ENCODE peak calls at places on chromosomes 2 and 18, in ten cellular contexts. M is psoas muscle, L is MM.1S, Y is colonic mucosa, N is cardiac fibroblast, W is epithelial cell of esophagus, H is AG04449, O is tibial artery, Q is IMR-90, U is HCT116. I is an unnamed sample.

GRCh38 chr2:163774862-163775261 is 39.1 kb upstream of the FIGN start:
- DNase-seq in M (no peak), L (no peak), Y (no peak), N (peak; percentile 93), W (peak; percentile 97), H (peak; percentile 72), O (no peak), Q (peak; percentile 81), U (peak; percentile 19), I (no peak)

GRCh38 chr2:74037379-74037860 is 52.7 kb downstream of the TET3 start:
- DNase-seq in M (no peak), L (peak; percentile 24), Y (no peak), N (peak; percentile 70), W (no peak), H (no peak), O (no peak), Q (peak; percentile 48), U (no peak), I (no peak)

GRCh38 chr2:60407398-60407797 is 146.1 kb downstream of the BCL11A start:
- DNase-seq in M (no peak), L (no peak), Y (no peak), N (no peak), W (no peak), H (no peak), O (no peak), Q (no peak), U (no peak), I (no peak)

GRCh38 chr2:71601136-71602114 is 148.1 kb downstream of the DYSF start:
- DNase-seq in M (peak; percentile 36), L (no peak), Y (no peak), N (no peak), W (no peak), H (no peak), O (peak; percentile 46), Q (no peak), U (no peak), I (no peak)

GRCh38 chr18:43574974-43575373 is 297.7 kb upstream of the SYT4 start:
- DNase-seq in M (no peak), L (no peak), Y (no peak), N (no peak), W (no peak), H (no peak), O (no peak), Q (no peak), U (no peak), I (no peak)

GRCh38 chr2:68403199-68403644 is 38.1 kb downstream of the PLEK start:
- DNase-seq in M (no peak), L (no peak), Y (no peak), N (no peak), W (peak; percentile 15), H (no peak), O (no peak), Q (no peak), U (no peak), I (no peak)

GRCh38 chr2:23480991-23481797 is 96.2 kb downstream of the KLHL29 start:
- DNase-seq in M (no peak), L (no peak), Y (no peak), N (peak; percentile 90), W (peak; percentile 93), H (peak; percentile 63), O (no peak), Q (peak; percentile 90), U (peak; percentile 42), I (peak; percentile 34)

GRCh38 chr2:229054311-229054710 is 216.8 kb downstream of the PID1 start:
- DNase-seq in M (no peak), L (no peak), Y (no peak), N (no peak), W (no peak), H (no peak), O (no peak), Q (no peak), U (no peak), I (no peak)

DNA sequence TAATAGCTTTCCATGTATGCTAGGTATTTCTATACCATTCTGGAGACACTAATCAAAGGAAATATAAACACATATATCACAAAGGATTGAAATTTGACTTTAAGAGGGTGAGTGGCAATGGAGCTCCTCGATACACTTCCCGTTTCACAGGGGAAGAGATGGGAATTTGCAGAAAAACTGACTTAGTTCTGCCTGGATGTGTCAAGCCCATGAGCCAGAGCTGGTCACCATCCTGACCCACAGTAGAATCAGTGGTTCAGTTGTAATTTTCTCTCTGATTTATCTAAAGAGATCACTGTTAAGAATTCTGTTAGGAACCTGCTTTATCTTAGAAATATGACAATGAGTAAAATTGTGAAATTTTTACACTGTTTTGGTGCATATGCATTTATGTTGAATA is 34.2 kb downstream of the PLCL1 start:
- DNase-seq in M (no peak), L (no peak), Y (no peak), N (peak; percentile 22), W (no peak), H (no peak), O (no peak), Q (no peak), U (no peak), I (no peak)
- H3K4me3 ChIP-seq in M (peak overlapping the region; percentile 43), L (peak overlapping the region; percentile 58), Y (no peak overlapping the region), N (peak overlapping the region; percentile 29), W (no peak overlapping the region), H (no peak overlapping the region), O (peak overlapping the region; percentile 17), Q (no peak overlapping the region), U (no peak overlapping the region), I (no peak overlapping the region)

DNA sequence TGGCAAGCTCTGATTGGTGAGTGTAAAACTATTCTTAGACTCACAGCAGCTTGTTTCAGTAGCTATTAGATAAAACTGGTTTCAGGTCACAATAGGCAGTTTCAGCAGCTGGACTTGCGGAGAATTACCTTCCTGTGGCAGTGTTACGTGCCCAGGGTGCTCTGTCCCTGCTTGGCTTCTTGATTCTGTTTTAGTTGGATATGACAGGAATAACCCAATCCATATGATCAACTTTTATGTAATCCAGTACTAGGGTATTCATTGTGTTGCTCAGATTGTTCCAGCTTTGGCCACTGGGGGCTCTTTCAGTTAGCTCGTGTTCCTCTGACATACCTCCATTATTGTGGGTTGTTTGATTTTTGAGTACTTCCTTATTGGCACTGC is 43.1 kb downstream of the INPP4A start:
- DNase-seq in M (no peak), L (peak; percentile 96), Y (peak; percentile 66), N (peak; percentile 40), W (peak; percentile 31), H (no peak), O (no peak), Q (peak; percentile 17), U (peak; percentile 39), I (no peak)
- TF ChIP-seq CTCF in M (peak; percentile 19), L (peak; percentile 63), Y (peak; percentile 56), N (peak; percentile 57), W (peak; percentile 56), H (peak; percentile 23), O (peak; percentile 27), Q (peak; percentile 45), U (peak; percentile 69), I (no peak)

GRCh38 chr2:178908810-178909209 is 101.6 kb upstream of the TTN start:
- DNase-seq in M (peak; percentile 67), L (no peak), Y (no peak), N (no peak), W (no peak), H (no peak), O (no peak), Q (no peak), U (no peak), I (no peak)

GRCh38 chr2:178905266-178905665 is 98.0 kb upstream of the TTN start:
- DNase-seq in M (no peak), L (no peak), Y (no peak), N (no peak), W (no peak), H (no peak), O (no peak), Q (no peak), U (no peak), I (no peak)

GRCh38 chr2:178910005-178910404 is 102.8 kb upstream of the TTN start:
- DNase-seq in M (no peak), L (no peak), Y (no peak), N (no peak), W (peak; percentile 66), H (no peak), O (no peak), Q (no peak), U (no peak), I (no peak)

GRCh38 chr2:178912416-178913056 is 105.3 kb upstream of the TTN start:
- DNase-seq in M (no peak), L (peak; percentile 44), Y (no peak), N (peak; percentile 57), W (peak; percentile 58), H (no peak), O (no peak), Q (peak; percentile 4), U (no peak), I (no peak)

DNA sequence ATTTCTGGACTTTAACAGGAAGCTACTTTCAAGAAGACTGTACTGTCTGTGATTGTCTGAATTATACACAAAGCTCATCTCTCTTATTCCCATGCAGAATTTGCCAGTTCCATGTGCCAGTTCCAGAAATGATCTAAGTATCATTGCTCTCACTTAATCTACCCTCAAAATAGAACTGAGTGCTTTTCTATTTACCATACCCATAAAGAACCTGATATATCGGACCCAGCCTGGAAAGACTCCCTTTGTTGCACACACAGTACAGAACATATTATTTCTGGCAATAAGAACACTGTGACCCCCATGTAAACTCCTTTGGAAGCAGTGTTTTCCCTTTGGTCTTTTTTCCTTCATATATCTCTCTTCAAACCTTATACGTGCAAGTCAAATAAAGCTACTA is 102.3 kb upstream of the TTN start:
- DNase-seq in M (no peak), L (no peak), Y (no peak), N (no peak), W (no peak), H (no peak), O (no peak), Q (no peak), U (no peak), I (no peak)
- H3K4me3 ChIP-seq in M (peak overlapping the region; percentile 46), L (no peak overlapping the region), Y (no peak overlapping the region), N (no peak overlapping the region), W (no peak overlapping the region), H (no peak overlapping the region), O (no peak overlapping the region), Q (no peak overlapping the region), U (no peak overlapping the region), I (no peak overlapping the region)

GRCh38 chr2:190342601-190343000 is 788 bp upstream of the INPP1 start:
- DNase-seq in M (no peak), L (no peak), Y (no peak), N (no peak), W (no peak), H (no peak), O (no peak), Q (no peak), U (no peak), I (no peak)

GRCh38 chr2:190343500-190344274 is at the start of gene INPP1:
- DNase-seq in M (peak; percentile 82), L (peak; percentile 26), Y (peak; percentile 78), N (peak; percentile 66), W (peak; percentile 52), H (no peak), O (peak; percentile 78), Q (peak; percentile 65), U (no peak), I (peak; percentile 74)

GRCh38 chr2:190340369-190340768 is 3.0 kb upstream of the INPP1 start:
- DNase-seq in M (no peak), L (no peak), Y (no peak), N (peak; percentile 52), W (peak; percentile 54), H (no peak), O (no peak), Q (no peak), U (peak; percentile 67), I (no peak)

GRCh38 chr2:190343170-190343499 is 254 bp upstream of the INPP1 start:
- DNase-seq in M (no peak), L (no peak), Y (no peak), N (no peak), W (no peak), H (no peak), O (no peak), Q (no peak), U (no peak), I (no peak)

GRCh38 chr2:190344275-190344827 is 962 bp downstream of the INPP1 start:
- DNase-seq in M (peak; percentile 69), L (peak; percentile 46), Y (peak; percentile 75), N (peak; percentile 33), W (peak; percentile 34), H (no peak), O (no peak), Q (no peak), U (no peak), I (peak; percentile 41)
- TF ChIP-seq CTCF in M (peak; percentile 36), L (peak; percentile 52), Y (no peak), N (peak; percentile 34), W (peak; percentile 15), H (peak; percentile 27), O (peak; percentile 15), Q (no peak), U (peak; percentile 48), I (peak; percentile 41)

I was measured in lung.